ENCODE peak calls at places on chromosomes 3 and 15, in five cellular contexts. U is stomach, Y is sigmoid colon, G is testis, N is esophagus squamous epithelium. Z is an unnamed sample.

GRCh38 chr3:29335921-29336320 is 55.0 kb downstream of the RBMS3 start:
- DNase-seq in U (no peak), Y (no peak), G (no peak), N (no peak), Z (no peak)

GRCh38 chr3:79052054-79052681 is 715.6 kb downstream of the ROBO1 start:
- DNase-seq in U (no peak), Y (no peak), G (peak; percentile 17), N (no peak), Z (no peak)

GRCh38 chr3:126481808-126482502 is 6.3 kb upstream of the ZXDC start:
- DNase-seq in U (no peak), Y (no peak), G (peak; percentile 48), N (no peak), Z (peak; percentile 27)

GRCh38 chr3:66409771-66410355 is 91.0 kb downstream of the LRIG1 start:
- DNase-seq in U (no peak), Y (peak; percentile 46), G (no peak), N (no peak), Z (peak; percentile 8)

GRCh38 chr3:45366305-45366704 is 22.1 kb upstream of the LARS2 start:
- DNase-seq in U (no peak), Y (no peak), G (no peak), N (no peak), Z (no peak)

GRCh38 chr15:67079361-67079760 is 14.0 kb downstream of the SMAD3 start:
- DNase-seq in U (no peak), Y (no peak), G (no peak), N (no peak), Z (no peak)

GRCh38 chr3:89488800-89489580 is 381.6 kb downstream of the EPHA3 start:
- DNase-seq in U (no peak), Y (no peak), G (no peak), N (no peak), Z (no peak)

GRCh38 chr3:66098436-66098835 is 59.7 kb upstream of the MAGI1 start:
- DNase-seq in U (no peak), Y (no peak), G (no peak), N (no peak), Z (no peak)

GRCh38 chr15:31390777-31391486 is 64.3 kb downstream of the KLF13 start:
- DNase-seq in U (no peak), Y (peak; percentile 62), G (no peak), N (no peak), Z (no peak)

GRCh38 chr15:81398910-81399551 is 25.0 kb upstream of the TMC3 start:
- DNase-seq in U (no peak), Y (no peak), G (no peak), N (no peak), Z (no peak)

GRCh38 chr15:60573936-60574335 is 95.0 kb upstream of the ICE2 start:
- DNase-seq in U (no peak), Y (no peak), G (no peak), N (no peak), Z (no peak)

GRCh38 chr3:59884409-59884808 is 834.6 kb upstream of the CFAP20DC start:
- DNase-seq in U (no peak), Y (no peak), G (no peak), N (no peak), Z (no peak)

GRCh38 chr15:98823012-98823458 is 174.7 kb downstream of the IGF1R start:
- DNase-seq in U (no peak), Y (no peak), G (no peak), N (no peak), Z (no peak)

GRCh38 chr3:48215019-48215418 is 8.3 kb upstream of the CAMP start:
- DNase-seq in U (peak; percentile 40), Y (peak; percentile 73), G (peak; percentile 43), N (no peak), Z (peak; percentile 41)

GRCh38 chr3:36707623-36708409 is 56.5 kb downstream of the DCLK3 start:
- DNase-seq in U (no peak), Y (no peak), G (no peak), N (no peak), Z (no peak)

GRCh38 chr3:24495334-24495994 is 814 bp upstream of the THRB start:
- DNase-seq in U (peak; percentile 70), Y (peak; percentile 76), G (peak; percentile 63), N (no peak), Z (peak; percentile 36)

GRCh38 chr15:59104912-59105732 is at the start of gene CCNB2:
- DNase-seq in U (peak; percentile 83), Y (peak; percentile 89), G (peak; percentile 93), N (peak; percentile 41), Z (peak; percentile 77)

GRCh38 chr15:64507293-64507802 is 47.0 kb downstream of the ZNF609 start:
- DNase-seq in U (peak; percentile 84), Y (peak; percentile 84), G (peak; percentile 93), N (no peak), Z (peak; percentile 76)

GRCh38 chr3:58657571-58658141 is 8.9 kb downstream of the FAM3D start:
- DNase-seq in U (peak; percentile 30), Y (peak; percentile 40), G (no peak), N (no peak), Z (no peak)

GRCh38 chr15:56532766-56533455 is 68.0 kb upstream of the MNS1 start:
- DNase-seq in U (no peak), Y (no peak), G (no peak), N (no peak), Z (no peak)

GRCh38 chr3:159059395-159059794 is 257.5 kb downstream of the MFSD1 start:
- DNase-seq in U (no peak), Y (no peak), G (no peak), N (no peak), Z (no peak)

GRCh38 chr3:45608885-45609284 is 14.3 kb downstream of the LIMD1 start:
- DNase-seq in U (peak; percentile 80), Y (no peak), G (no peak), N (no peak), Z (no peak)

GRCh38 chr3:160951677-160952487 is 153.3 kb downstream of the B3GALNT1 start:
- DNase-seq in U (no peak), Y (no peak), G (no peak), N (no peak), Z (no peak)

GRCh38 chr3:101377209-101377608 is 56.8 kb upstream of the IMPG2 start:
- DNase-seq in U (no peak), Y (no peak), G (no peak), N (no peak), Z (no peak)

GRCh38 chr3:45737222-45737621 is 48.0 kb downstream of the SACM1L start:
- DNase-seq in U (no peak), Y (no peak), G (no peak), N (no peak), Z (no peak)

GRCh38 chr15:69412701-69413100 is 1.4 kb upstream of the KIF23 start:
- DNase-seq in U (no peak), Y (no peak), G (no peak), N (no peak), Z (no peak)

GRCh38 chr3:132016061-132017041 is 18.5 kb downstream of the CPNE4 start:
- DNase-seq in U (no peak), Y (no peak), G (no peak), N (no peak), Z (no peak)

GRCh38 chr3:139357899-139358298 is 14.1 kb downstream of the MRPS22 start:
- DNase-seq in U (no peak), Y (no peak), G (no peak), N (no peak), Z (no peak)

GRCh38 chr3:139353920-139354556 is 10.2 kb downstream of the MRPS22 start:
- DNase-seq in U (no peak), Y (no peak), G (peak; percentile 34), N (no peak), Z (no peak)

GRCh38 chr3:139355502-139355901 is 11.7 kb downstream of the MRPS22 start:
- DNase-seq in U (no peak), Y (no peak), G (no peak), N (no peak), Z (peak; percentile 45)

GRCh38 chr3:139354661-139355060 is 10.8 kb downstream of the MRPS22 start:
- DNase-seq in U (no peak), Y (no peak), G (no peak), N (no peak), Z (no peak)

DNA sequence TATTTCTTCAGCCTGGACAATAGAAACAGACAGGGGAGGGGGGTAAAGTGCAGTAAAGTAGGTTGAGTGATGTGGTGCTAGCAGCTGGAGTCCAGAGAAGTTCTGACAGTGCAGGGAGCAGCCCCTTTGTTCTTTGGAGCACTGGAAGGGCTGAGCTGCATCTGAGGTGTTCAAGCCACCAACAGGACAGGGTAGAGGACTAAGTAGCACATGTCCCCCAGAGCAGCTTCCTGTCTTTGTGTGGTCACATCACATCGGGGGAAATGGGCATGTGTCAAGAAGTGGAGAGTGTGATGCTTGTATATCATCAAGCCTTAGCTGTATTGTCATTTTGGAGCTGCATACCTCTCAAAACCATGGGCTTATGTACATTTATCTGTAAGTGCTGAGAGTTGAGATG is 12.1 kb downstream of the MRPS22 start:
- DNase-seq in U (no peak), Y (no peak), G (no peak), N (no peak), Z (no peak)
- H3K36me3 ChIP-seq in U (peaks cover 71% of the 10 kb centered on the region), Y (peaks cover 22% of the 10 kb centered on the region), G (no peaks in the 10 kb centered on the region), N (peaks cover 62% of the 10 kb centered on the region), Z (no peaks in the 10 kb centered on the region)

DNA sequence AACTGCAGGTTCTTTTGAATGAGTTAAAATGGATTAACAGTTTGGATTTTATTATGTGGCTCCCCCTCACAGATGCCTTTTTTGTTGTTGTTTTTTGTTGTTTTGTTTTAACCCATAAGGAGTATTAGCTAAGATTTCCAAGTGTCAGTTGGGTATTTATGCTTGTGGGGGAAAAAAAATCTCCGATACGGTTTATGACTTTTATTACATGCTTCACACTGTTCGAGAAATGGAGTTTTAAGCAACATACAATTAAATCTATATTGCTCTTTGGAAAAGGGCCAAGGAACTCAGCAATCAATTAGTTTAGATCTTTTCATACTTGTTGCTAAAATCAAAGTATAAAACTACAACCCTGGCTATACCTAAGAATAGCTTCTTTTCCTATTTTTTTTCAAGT is 15.9 kb downstream of the NR2F2 start:
- DNase-seq in U (no peak), Y (no peak), G (no peak), N (no peak), Z (no peak)
- H3K4me1 ChIP-seq in U (peaks cover 94% of the 10 kb centered on the region), Y (peaks cover 56% of the 10 kb centered on the region), G (peaks cover 25% of the 10 kb centered on the region), N (no peaks in the 10 kb centered on the region), Z (no peaks in the 10 kb centered on the region)

DNA sequence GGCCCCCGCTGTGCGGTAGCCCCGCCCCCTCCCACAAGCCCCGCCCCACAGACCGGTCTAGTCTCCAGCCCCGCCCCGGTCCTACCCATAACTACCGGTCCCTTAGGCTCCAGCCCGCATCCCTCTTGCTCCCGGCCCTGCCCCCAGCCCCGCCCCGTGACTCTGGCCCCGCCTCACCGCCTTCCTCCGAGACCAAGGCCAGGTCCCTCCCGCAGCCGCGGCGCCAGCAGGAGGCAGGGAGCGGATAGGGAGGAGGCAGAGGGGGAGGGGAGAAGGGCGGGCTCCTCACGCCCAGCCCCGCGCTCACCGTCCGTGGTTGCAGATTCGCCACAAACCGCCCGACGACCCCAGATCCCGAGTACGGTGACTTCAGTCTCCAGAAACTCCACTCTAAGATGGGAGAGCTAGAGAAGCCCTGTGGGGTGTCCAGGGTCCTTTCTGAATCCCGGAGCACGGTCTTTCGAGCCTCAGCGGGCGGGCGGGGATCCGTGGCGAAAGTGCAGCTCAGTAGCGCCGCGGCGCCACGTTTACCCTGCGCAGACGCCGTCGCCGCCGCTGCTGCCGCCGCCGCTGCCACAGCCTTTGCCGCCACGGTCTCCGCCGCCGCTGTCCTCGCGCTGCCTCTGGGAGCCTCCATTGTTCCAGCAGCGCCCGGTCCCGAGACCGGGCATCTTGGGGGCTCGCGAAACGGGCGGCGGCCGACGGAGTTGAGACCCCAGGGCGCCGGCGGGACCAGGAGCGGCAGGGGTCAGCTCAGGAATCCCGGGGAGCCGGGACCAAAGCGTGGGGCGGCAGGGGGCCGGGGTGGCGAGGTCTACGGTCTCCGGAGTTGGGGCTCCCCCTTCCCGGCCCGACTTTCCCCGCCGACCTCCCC is at the start of gene BRPF1:
- DNase-seq in U (peak; percentile 100), Y (peak; percentile 100), G (peak; percentile 100), N (peak; percentile 96), Z (peak; percentile 100)
- TF ChIP-seq POLR2A in U (no peak), Y (peak; percentile 47), G (peak; percentile 3), N (peak; percentile 42), Z (peak; percentile 68)

GRCh38 chr15:28140062-28140461 is 40.9 kb upstream of the OCA2 start:
- DNase-seq in U (no peak), Y (no peak), G (no peak), N (no peak), Z (no peak)
- H3K36me3 ChIP-seq in U (peaks cover 40% of the 10 kb centered on the region), Y (peaks cover 8% of the 10 kb centered on the region), G (no peaks in the 10 kb centered on the region), N (peaks cover 13% of the 10 kb centered on the region), Z (no peaks in the 10 kb centered on the region)

Z was measured in uterus.